ENCODE peak calls at places on chromosomes 16 and 17, in ten cellular contexts. N is heart right ventricle; Y is neural progenitor cell; P is fibroblast of lung; V is CD8-positive, alpha-beta T cell; F is body of pancreas; J is gastrocnemius medialis; W is naive thymus-derived CD4-positive, alpha-beta T cell; Q is thyroid gland; H is ascending aorta. R is an unnamed sample.

GRCh38 chr17:48522990-48523389 is 7.8 kb downstream of the HOXB1 start:
- DNase-seq in N (no peak), Y (no peak), P (no peak), V (no peak), F (no peak), J (no peak), W (no peak), Q (no peak), H (no peak), R (no peak)

GRCh38 chr17:45391918-45392317 is 40.8 kb downstream of the ARHGAP27 start:
- DNase-seq in N (no peak), Y (no peak), P (no peak), V (no peak), F (no peak), J (no peak), W (no peak), Q (no peak), H (no peak), R (no peak)

GRCh38 chr17:82772026-82772425 is 20.2 kb downstream of the TBCD start:
- DNase-seq in N (no peak), Y (no peak), P (peak; percentile 60), V (no peak), F (peak; percentile 31), J (no peak), W (no peak), Q (no peak), H (no peak), R (no peak)

GRCh38 chr17:6712058-6712853 is 913 bp downstream of the SLC13A5 start:
- DNase-seq in N (no peak), Y (peak; percentile 73), P (peak; percentile 55), V (no peak), F (no peak), J (no peak), W (no peak), Q (no peak), H (no peak), R (peak; percentile 44)

GRCh38 chr16:88921603-88921995 is 55.1 kb upstream of the PABPN1L start:
- DNase-seq in N (no peak), Y (no peak), P (no peak), V (no peak), F (no peak), J (no peak), W (no peak), Q (no peak), H (no peak), R (no peak)

GRCh38 chr17:74998783-74999182 is 11.4 kb downstream of the CDR2L start:
- DNase-seq in N (peak; percentile 41), Y (no peak), P (no peak), V (no peak), F (no peak), J (no peak), W (no peak), Q (no peak), H (no peak), R (no peak)

GRCh38 chr16:17691621-17692231 is 221.0 kb upstream of the XYLT1 start:
- DNase-seq in N (no peak), Y (no peak), P (peak; percentile 1), V (no peak), F (no peak), J (no peak), W (no peak), Q (no peak), H (no peak), R (no peak)

GRCh38 chr16:69108069-69108904 is 2.8 kb downstream of the HAS3 start:
- DNase-seq in N (no peak), Y (peak; percentile 57), P (no peak), V (no peak), F (no peak), J (no peak), W (no peak), Q (no peak), H (no peak), R (no peak)

DNA sequence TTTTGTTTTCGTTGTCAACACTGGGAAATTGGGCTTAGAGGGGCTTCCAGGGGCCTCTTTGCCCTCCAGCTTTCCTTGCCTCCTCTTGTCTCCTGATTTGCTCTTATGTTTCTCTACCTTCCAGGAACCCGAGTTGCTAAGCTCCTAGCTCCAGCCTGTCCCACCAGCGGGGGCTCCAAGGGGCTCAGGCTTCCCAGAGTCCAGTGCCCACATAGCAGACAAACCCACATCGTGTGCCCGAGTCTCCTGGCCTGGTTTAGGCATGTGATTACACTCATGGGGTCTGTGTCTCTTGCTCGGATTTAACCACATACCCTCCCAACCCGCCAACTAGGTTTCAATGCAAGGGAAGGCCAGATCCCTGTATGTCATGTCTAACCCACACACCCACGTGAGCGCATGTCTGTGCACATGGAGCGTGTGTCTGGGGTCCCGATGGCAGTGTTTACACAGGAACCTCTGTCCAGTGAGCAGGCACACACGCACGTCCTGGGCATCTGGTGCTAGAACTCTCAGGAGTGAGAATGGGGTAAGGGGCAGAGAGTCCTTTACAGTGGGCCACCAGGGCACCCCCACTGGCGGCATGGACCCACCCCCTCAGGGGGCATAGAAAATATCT is 76.1 kb upstream of the MED9 start:
- DNase-seq in N (no peak), Y (no peak), P (no peak), V (no peak), F (no peak), J (no peak), W (no peak), Q (no peak), H (no peak), R (no peak)
- H3K27ac ChIP-seq in N (no peak overlapping the region), Y (no peak overlapping the region), P (no peak overlapping the region), V (no peak overlapping the region), F (no peak overlapping the region), J (no peak overlapping the region), W (no peak overlapping the region), Q (no peak overlapping the region), H (no peak overlapping the region), R (no peak overlapping the region)

GRCh38 chr17:27518048-27518447 is 61.8 kb downstream of the KSR1 start:
- DNase-seq in N (no peak), Y (no peak), P (no peak), V (no peak), F (no peak), J (no peak), W (no peak), Q (no peak), H (no peak), R (no peak)

GRCh38 chr17:27518750-27519521 is 62.7 kb downstream of the KSR1 start:
- DNase-seq in N (no peak), Y (no peak), P (no peak), V (no peak), F (no peak), J (no peak), W (no peak), Q (no peak), H (no peak), R (no peak)

GRCh38 chr17:27521281-27522027 is 65.2 kb downstream of the KSR1 start:
- DNase-seq in N (no peak), Y (no peak), P (no peak), V (no peak), F (peak; percentile 68), J (no peak), W (no peak), Q (peak; percentile 63), H (no peak), R (no peak)

GRCh38 chr17:27520571-27521185 is 64.4 kb downstream of the KSR1 start:
- DNase-seq in N (no peak), Y (peak; percentile 59), P (no peak), V (no peak), F (no peak), J (no peak), W (no peak), Q (no peak), H (no peak), R (no peak)

DNA sequence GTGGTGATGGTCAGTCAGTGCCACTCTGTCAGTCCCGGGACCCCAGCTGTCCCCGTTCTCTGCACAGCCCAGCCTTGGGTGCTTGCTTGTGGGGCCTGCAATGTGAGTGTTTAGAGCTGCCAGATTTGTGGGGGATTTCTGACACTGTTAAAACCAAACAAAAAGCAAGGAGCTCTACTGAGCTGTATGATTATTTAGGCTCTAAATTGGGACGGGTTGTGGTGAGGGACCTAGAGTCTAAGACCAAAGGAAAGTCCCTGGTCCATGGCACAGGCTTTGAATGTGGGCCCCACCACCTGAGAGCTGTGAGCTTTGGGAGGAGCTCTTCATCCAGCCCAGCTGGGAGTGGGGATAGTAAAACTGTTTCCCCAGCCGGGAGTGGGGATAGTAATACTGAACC is 63.3 kb downstream of the KSR1 start:
- DNase-seq in N (no peak), Y (no peak), P (no peak), V (no peak), F (no peak), J (no peak), W (no peak), Q (no peak), H (no peak), R (no peak)
- H3K27ac ChIP-seq in N (no peak overlapping the region), Y (no peak overlapping the region), P (no peak overlapping the region), V (no peak overlapping the region), F (peak overlapping the region; percentile 82), J (no peak overlapping the region), W (no peak overlapping the region), Q (peak overlapping the region; percentile 50), H (no peak overlapping the region), R (no peak overlapping the region)

DNA sequence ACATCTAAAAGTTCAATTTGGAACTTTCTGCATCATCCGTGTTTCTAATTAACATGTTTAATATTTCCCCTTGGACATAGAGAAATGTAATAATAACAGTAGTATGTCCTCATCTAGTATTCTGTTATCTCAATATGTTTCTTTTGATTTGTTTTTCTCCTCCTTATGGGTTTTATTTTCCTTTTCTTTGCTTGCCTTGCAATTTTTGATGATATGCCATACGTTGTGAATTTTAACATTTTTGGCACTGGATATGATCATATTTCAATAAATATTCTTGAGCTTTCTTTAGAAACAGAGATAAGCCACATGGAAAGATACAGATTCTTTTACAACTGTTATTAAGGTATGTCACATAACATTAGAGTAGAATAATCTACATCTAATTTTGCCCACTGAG is 1316.2 kb downstream of the CDH8 start:
- DNase-seq in N (no peak), Y (no peak), P (no peak), V (no peak), F (no peak), J (no peak), W (no peak), Q (no peak), H (no peak), R (no peak)
- H3K27ac ChIP-seq in N (no peak overlapping the region), Y (no peak overlapping the region), P (no peak overlapping the region), V (no peak overlapping the region), F (no peak overlapping the region), J (no peak overlapping the region), W (no peak overlapping the region), Q (no peak overlapping the region), H (no peak overlapping the region), R (no peak overlapping the region)

GRCh38 chr17:40283662-40284061 is 4.0 kb upstream of the CDC6 start:
- DNase-seq in N (no peak), Y (no peak), P (peak; percentile 99), V (no peak), F (no peak), J (no peak), W (no peak), Q (no peak), H (no peak), R (peak; percentile 67)

GRCh38 chr17:40286473-40286872 is 1.2 kb upstream of the CDC6 start:
- DNase-seq in N (no peak), Y (no peak), P (no peak), V (no peak), F (no peak), J (no peak), W (no peak), Q (no peak), H (no peak), R (no peak)

GRCh38 chr17:40281663-40282062 is 6.0 kb upstream of the CDC6 start:
- DNase-seq in N (no peak), Y (no peak), P (no peak), V (no peak), F (no peak), J (no peak), W (no peak), Q (no peak), H (no peak), R (no peak)

GRCh38 chr17:40287159-40287493 is 553 bp upstream of the CDC6 start:
- DNase-seq in N (no peak), Y (no peak), P (no peak), V (no peak), F (no peak), J (no peak), W (no peak), Q (no peak), H (no peak), R (no peak)

GRCh38 chr17:40284085-40284713 is 3.5 kb upstream of the CDC6 start:
- DNase-seq in N (no peak), Y (no peak), P (peak; percentile 95), V (no peak), F (peak; percentile 45), J (no peak), W (no peak), Q (no peak), H (no peak), R (peak; percentile 66)
- H3K27ac ChIP-seq in N (peak overlapping the region; percentile 64), Y (no peak overlapping the region), P (peak overlapping the region; percentile 92), V (no peak overlapping the region), F (peak overlapping the region; percentile 60), J (peak overlapping the region; percentile 14), W (no peak overlapping the region), Q (no peak overlapping the region), H (peak overlapping the region; percentile 65), R (peak overlapping the region; percentile 92)